ENCODE peak calls at places on chromosomes 2 and 18, in eight cellular contexts. B is left ventricle myocardium inferior; P is body of pancreas; Y is adrenal gland; A is IMR-90; I is transverse colon; O is upper lobe of right lung; W is CD8-positive, alpha-beta T cell. R is an unnamed sample.

GRCh38 chr2:20650412-20650879 is 452 bp downstream of the HS1BP3 start:
- DNase-seq in Y (peak; percentile 42), I (peak; percentile 35), W (no peak), A (peak; percentile 38), O (no peak), P (peak; percentile 44), B (no peak), R (peak; percentile 41)

GRCh38 chr2:14633031-14633430 is 514 bp downstream of the LRATD1 start:
- DNase-seq in A (no peak), P (peak; percentile 19), I (peak; percentile 26), Y (peak; percentile 1), W (no peak), B (no peak), O (peak; percentile 57), R (no peak)

GRCh38 chr18:48324651-48325050 is 84.5 kb downstream of the ZBTB7C start:
- DNase-seq in W (no peak), P (no peak), B (no peak), Y (no peak), O (peak; percentile 44), A (no peak), I (no peak), R (no peak)

GRCh38 chr2:96798733-96799622 is 17.1 kb upstream of the CNNM3 start:
- DNase-seq in W (no peak), B (no peak), P (no peak), A (no peak), O (no peak), Y (no peak), I (no peak), R (no peak)

GRCh38 chr2:197433770-197434438 is 924 bp downstream of the SF3B1 start:
- DNase-seq in O (no peak), P (no peak), A (peak; percentile 13), I (no peak), B (no peak), W (no peak), Y (no peak), R (no peak)

GRCh38 chr2:232230557-232230956 is 148.0 kb upstream of the ALPP start:
- DNase-seq in I (peak; percentile 26), W (no peak), O (no peak), A (peak; percentile 17), P (peak; percentile 5), Y (peak; percentile 14), B (no peak), R (peak; percentile 68)

GRCh38 chr18:48475635-48476549 is 62.9 kb upstream of the CTIF start:
- DNase-seq in Y (peak; percentile 74), O (no peak), P (peak; percentile 76), W (no peak), B (no peak), I (peak; percentile 35), A (peak; percentile 82), R (peak; percentile 84)

GRCh38 chr2:61268249-61268648 is 106.3 kb downstream of the C2orf74 start:
- DNase-seq in W (no peak), A (no peak), B (no peak), Y (no peak), I (no peak), O (no peak), P (no peak), R (no peak)

GRCh38 chr2:240127351-240127750 is 8.8 kb downstream of the COPS9 start:
- DNase-seq in I (no peak), P (no peak), Y (no peak), A (no peak), O (no peak), W (no peak), B (no peak), R (no peak)

GRCh38 chr2:181178823-181179412 is 198.5 kb downstream of the UBE2E3 start:
- DNase-seq in A (no peak), O (no peak), Y (no peak), B (no peak), P (no peak), W (no peak), I (peak; percentile 26), R (peak; percentile 24)

DNA sequence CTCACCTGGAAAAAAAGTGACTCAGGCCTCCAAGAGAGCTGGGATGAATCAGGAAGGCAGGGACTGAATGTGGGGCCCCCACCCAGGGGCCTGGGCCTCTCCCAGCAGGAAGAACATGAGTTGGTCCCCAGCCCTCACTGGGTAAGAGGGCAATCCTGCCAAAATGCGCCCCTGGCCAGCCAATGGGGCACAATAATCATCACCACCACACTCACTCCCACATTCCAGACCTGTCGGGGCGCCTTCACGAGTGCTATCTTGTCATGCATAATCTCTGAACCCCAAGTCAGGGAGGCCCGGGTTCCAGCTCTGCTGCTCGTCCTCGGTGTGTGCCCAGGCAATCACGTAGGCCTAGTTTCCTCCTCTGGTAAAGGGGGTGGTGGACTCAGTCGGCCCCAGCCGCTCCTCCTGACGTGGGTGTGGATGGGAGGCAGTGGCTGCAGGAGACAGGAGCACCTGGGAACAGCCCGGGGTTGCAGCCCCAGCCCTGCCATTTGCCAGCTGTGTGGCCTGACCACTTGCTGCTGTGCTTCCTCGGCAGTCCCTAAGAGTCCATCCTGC is 115.1 kb downstream of the CYP26B1 start:
- DNase-seq in I (no peak), A (no peak), Y (no peak), W (no peak), O (peak; percentile 48), B (no peak), P (no peak), R (no peak)
- H3K27ac ChIP-seq in I (no peak overlapping the region), A (no peak overlapping the region), Y (no peak overlapping the region), W (no peak overlapping the region), O (no peak overlapping the region), B (no peak overlapping the region), P (no peak overlapping the region), R (no peak overlapping the region)

DNA sequence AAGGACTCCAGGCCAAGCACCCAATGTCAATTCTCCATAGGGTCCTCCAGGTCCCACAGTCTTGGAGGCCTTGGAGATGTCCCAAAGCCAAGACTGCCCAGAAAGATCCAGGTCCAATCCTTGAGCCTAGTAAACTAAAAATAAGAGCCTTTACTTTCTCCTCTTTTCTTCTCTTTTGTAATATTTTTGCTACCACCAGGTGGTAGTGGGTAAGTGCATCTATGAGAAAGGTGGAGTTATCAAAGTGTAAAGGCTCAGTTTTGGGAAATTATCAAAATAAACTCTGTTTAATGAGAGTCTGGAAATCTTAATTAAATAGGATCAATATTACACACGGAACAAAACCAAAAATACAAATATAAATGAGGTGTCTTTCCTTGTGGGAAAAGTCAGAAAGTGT is 276.4 kb downstream of the ALK start:
- DNase-seq in A (no peak), W (no peak), B (no peak), O (no peak), I (no peak), Y (no peak), P (no peak), R (no peak)
- TF ChIP-seq CTCF in A (no peak), W (no peak), B (no peak), O (no peak), I (no peak), Y (no peak), P (no peak), R (no peak)

GRCh38 chr2:236550701-236551465 is 18.7 kb upstream of the ACKR3 start:
- DNase-seq in Y (no peak), B (no peak), P (no peak), W (no peak), A (no peak), O (no peak), I (no peak), R (no peak)
- H3K4me1 ChIP-seq in Y (no peaks in the 10 kb centered on the region), B (peaks cover 9% of the 10 kb centered on the region), P (no peaks in the 10 kb centered on the region), W (peaks cover 78% of the 10 kb centered on the region), A (no peaks in the 10 kb centered on the region), O (peaks cover 4% of the 10 kb centered on the region), I (no peaks in the 10 kb centered on the region), R (peaks cover 12% of the 10 kb centered on the region)

GRCh38 chr2:173101687-173102086 is 26.0 kb downstream of the MAP3K20 start:
- DNase-seq in A (peak; percentile 76), Y (peak; percentile 40), O (no peak), W (no peak), P (no peak), I (no peak), B (no peak), R (no peak)
- H3K27ac ChIP-seq in A (no peak overlapping the region), Y (peak overlapping the region; percentile 45), O (no peak overlapping the region), W (no peak overlapping the region), P (no peak overlapping the region), I (no peak overlapping the region), B (peak overlapping the region; percentile 34), R (no peak overlapping the region)

DNA sequence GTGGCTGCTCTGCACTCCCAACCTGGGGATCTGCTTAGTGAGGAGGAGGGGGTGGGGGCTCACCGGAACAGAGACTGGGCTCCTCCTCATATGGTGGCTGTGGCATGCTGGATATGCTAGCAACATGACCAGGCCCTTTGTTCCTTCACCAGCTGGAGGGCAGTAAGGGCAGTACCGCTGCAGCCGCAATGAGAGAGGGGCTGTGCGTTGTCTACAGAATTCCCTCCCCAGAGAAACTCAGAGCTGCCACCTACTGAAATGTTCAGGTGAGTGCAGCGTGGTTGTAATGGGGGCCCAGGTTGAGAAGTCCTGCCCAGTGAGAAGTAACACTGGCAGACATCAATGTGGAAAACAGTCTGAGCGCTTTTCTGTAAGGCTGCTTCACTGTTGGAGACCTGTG is 1211.9 kb upstream of the NXPH2 start:
- DNase-seq in Y (no peak), P (no peak), W (no peak), B (no peak), O (no peak), A (no peak), I (no peak), R (no peak)
- TF ChIP-seq CTCF in Y (no peak), P (no peak), W (no peak), B (no peak), O (no peak), A (no peak), I (no peak), R (no peak)

GRCh38 chr2:9326975-9327374 is 96.4 kb downstream of the ITGB1BP1 start:
- DNase-seq in A (peak; percentile 32), O (no peak), Y (no peak), P (no peak), I (no peak), W (no peak), B (no peak), R (peak; percentile 23)
- H3K4me1 ChIP-seq in A (peaks cover 13% of the 10 kb centered on the region), O (peaks cover 22% of the 10 kb centered on the region), Y (peaks cover 12% of the 10 kb centered on the region), P (no peaks in the 10 kb centered on the region), I (no peaks in the 10 kb centered on the region), W (no peaks in the 10 kb centered on the region), B (peaks cover 53% of the 10 kb centered on the region), R (peaks cover 39% of the 10 kb centered on the region)

R was measured in cardiac muscle cell.